ENCODE peak calls at places on chromosome 6, in five cellular contexts. L is GM10248, N is stomach, W is fibroblast of the aortic adventitia, V is PC-9. E is an unnamed sample.

GRCh38 chr6:150334790-150335783 is 33.7 kb upstream of the IYD start:
- DNase-seq in N (no peak), L (peak; percentile 47), V (peak; percentile 20), W (peak; percentile 89), E (peak; percentile 46)

GRCh38 chr6:34970962-34971361 is 81.9 kb downstream of the ANKS1A start:
- DNase-seq in L (no peak), W (peak; percentile 69), V (no peak), N (no peak), E (no peak)

GRCh38 chr6:105994522-105995402 is 91.4 kb upstream of the PRDM1 start:
- DNase-seq in W (peak; percentile 69), N (peak; percentile 57), V (no peak), L (peak; percentile 35), E (peak; percentile 34)

GRCh38 chr6:134667106-134667505 is 282.8 kb downstream of the ALDH8A1 start:
- DNase-seq in L (no peak), V (no peak), W (no peak), N (no peak), E (no peak)

GRCh38 chr6:131642565-131643261 is 5.6 kb downstream of the ENPP3 start:
- DNase-seq in W (no peak), N (no peak), L (no peak), V (no peak), E (no peak)

GRCh38 chr6:79941489-79942151 is 5.7 kb downstream of the ELOVL4 start:
- DNase-seq in L (no peak), V (no peak), W (no peak), N (no peak), E (no peak)

GRCh38 chr6:125066140-125066539 is 87.4 kb upstream of the TPD52L1 start:
- DNase-seq in L (no peak), N (no peak), W (no peak), V (no peak), E (no peak)

GRCh38 chr6:125586074-125586473 is 163.4 kb upstream of the HEY2 start:
- DNase-seq in W (peak; percentile 60), V (no peak), L (no peak), N (no peak), E (no peak)

GRCh38 chr6:12116978-12117377 is 104.9 kb downstream of the HIVEP1 start:
- DNase-seq in V (no peak), N (no peak), W (no peak), L (no peak), E (no peak)

GRCh38 chr6:90428514-90428913 is 131.9 kb upstream of the BACH2 start:
- DNase-seq in N (no peak), W (no peak), L (no peak), V (no peak), E (no peak)

GRCh38 chr6:18352001-18352400 is 35.1 kb upstream of the RNF144B start:
- DNase-seq in L (no peak), W (no peak), V (no peak), N (no peak), E (no peak)

GRCh38 chr6:13378669-13379590 is 50.6 kb upstream of the TBC1D7 start:
- DNase-seq in V (no peak), W (no peak), L (no peak), N (peak; percentile 69), E (no peak)

GRCh38 chr6:17867880-17868279 is 119.6 kb downstream of the KIF13A start:
- DNase-seq in V (peak; percentile 24), W (peak; percentile 90), N (no peak), L (no peak), E (no peak)

GRCh38 chr6:42451146-42451594 is 556 bp downstream of the TRERF1 start:
- DNase-seq in L (peak; percentile 46), W (peak; percentile 55), N (no peak), V (no peak), E (no peak)

GRCh38 chr6:90219168-90219985 is 77.3 kb downstream of the BACH2 start:
- DNase-seq in W (peak; percentile 96), V (no peak), N (no peak), L (no peak), E (no peak)

GRCh38 chr6:91633374-91634184 is 1046.7 kb upstream of the MAP3K7 start:
- DNase-seq in V (no peak), W (no peak), N (no peak), L (no peak), E (no peak)

GRCh38 chr6:89433637-89434499 is 916 bp downstream of the ANKRD6 start:
- DNase-seq in N (peak; percentile 29), W (no peak), L (peak; percentile 47), V (no peak), E (peak; percentile 30)

GRCh38 chr6:38805682-38806081 is 90.6 kb downstream of the DNAH8 start:
- DNase-seq in N (no peak), V (no peak), W (no peak), L (no peak), E (no peak)

GRCh38 chr6:47700051-47700450 is 1.7 kb downstream of the ADGRF4 start:
- DNase-seq in V (peak; percentile 72), W (peak; percentile 52), N (no peak), L (no peak), E (peak; percentile 28)
- TF ChIP-seq CTCF in V (no peak), W (no peak), N (no peak), L (no peak), E (no peak)

DNA sequence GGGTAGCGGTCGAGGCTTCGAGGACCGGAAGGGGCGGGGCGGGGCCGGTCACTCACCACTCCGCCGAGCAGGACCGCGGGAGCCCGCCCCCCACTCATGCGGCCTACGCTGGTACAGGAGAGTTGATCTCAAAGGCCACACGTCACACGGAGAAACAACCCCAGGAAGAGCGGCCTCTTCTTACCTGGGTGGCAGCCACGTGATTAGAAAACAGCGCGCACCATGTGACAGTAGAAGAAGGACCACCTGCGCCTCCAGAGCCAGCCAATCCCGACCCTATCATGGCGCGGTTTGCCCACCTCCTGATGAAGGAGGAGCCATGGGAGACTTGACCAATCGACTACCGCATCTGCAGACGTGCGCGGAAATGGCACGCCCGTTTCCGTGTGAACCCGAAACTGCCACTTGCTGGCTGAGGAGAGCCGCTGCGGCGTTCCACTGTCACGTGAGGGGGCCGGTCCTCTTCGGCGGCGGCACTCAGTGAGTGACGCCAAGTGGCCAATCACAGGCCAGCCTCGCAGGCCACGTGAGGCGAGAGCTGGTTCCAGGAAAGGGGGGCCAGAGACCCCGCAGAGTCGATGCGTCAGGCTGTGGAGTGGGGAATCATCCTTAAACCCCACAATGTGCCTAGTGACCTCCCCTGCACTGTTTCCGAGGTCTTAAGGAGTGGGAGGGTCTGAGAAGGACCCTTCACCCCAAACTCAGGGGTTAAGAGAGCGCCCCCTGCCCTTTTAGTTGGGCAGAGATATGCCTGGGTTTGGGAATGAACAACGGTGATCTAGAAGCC is at the start of gene CUTA:
- DNase-seq in N (peak; percentile 99), V (peak; percentile 98), L (peak; percentile 93), W (peak; percentile 100), E (peak; percentile 100)
- TF ChIP-seq CTCF in N (no peak), V (peak; percentile 48), L (peak; percentile 26), W (no peak), E (peak; percentile 67)

GRCh38 chr6:108944058-108944457 is 95.8 kb downstream of the ARMC2 start:
- DNase-seq in L (no peak), W (peak; percentile 33), V (no peak), N (no peak), E (no peak)
- TF ChIP-seq CTCF in L (no peak), W (no peak), V (no peak), N (no peak), E (no peak)

GRCh38 chr6:107144014-107144413 is 28.7 kb upstream of the BEND3 start:
- DNase-seq in L (no peak), V (no peak), N (no peak), W (no peak), E (no peak)
- TF ChIP-seq CTCF in L (no peak), V (no peak), N (no peak), W (no peak), E (no peak)

DNA sequence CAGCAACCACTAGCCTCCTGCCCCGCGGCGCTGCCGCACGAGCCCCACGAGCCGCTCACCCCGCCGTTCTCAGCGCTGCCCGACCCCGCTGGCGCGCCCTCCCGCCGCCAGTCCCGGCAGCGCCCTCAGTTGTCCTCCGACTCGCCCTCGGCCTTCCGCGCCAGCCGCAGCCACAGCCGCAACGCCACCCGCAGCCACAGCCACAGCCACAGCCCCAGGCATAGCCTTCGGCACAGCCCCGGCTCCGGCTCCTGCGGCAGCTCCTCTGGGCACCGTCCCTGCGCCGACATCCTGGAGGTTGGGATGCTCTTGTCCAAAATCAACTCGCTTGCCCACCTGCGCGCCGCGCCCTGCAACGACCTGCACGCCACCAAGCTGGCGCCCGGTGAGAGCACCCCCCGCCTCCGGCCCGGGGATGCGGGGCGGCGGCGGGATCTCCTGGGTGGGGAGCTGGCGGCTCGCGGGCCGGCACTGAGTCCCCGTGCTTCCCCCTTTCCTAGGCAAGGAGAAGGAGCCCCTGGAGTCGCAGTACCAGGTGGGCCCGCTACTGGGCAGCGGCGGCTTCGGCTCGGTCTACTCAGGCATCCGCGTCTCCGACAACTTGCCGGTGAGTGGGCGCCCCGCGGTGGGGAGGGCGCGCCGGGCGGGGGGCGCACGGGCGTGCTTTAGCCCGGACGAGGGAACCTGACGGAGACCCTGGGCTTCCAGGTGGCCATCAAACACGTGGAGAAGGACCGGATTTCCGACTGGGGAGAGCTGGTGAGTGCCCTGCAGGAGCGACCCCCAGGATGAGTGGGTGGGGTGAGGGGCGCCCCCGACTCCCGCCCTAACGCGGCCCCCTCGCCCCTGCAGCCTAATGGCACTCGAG is 555 bp downstream of the PIM1 start:
- DNase-seq in W (no peak), L (peak; percentile 29), V (peak; percentile 25), N (peak; percentile 50), E (peak; percentile 74)
- TF ChIP-seq CTCF in W (peak; percentile 36), L (peak; percentile 18), V (no peak), N (no peak), E (no peak)

GRCh38 chr6:128882991-128883571 is at the start of gene LAMA2:
- DNase-seq in W (peak; percentile 78), L (no peak), N (peak; percentile 72), V (peak; percentile 7), E (no peak)
- TF ChIP-seq CTCF in W (peak; percentile 22), L (no peak), N (no peak), V (no peak), E (no peak)

GRCh38 chr6:6701864-6702263 is 113.3 kb downstream of the LY86 start:
- DNase-seq in V (peak; percentile 68), L (no peak), N (no peak), W (no peak), E (no peak)
- TF ChIP-seq CTCF in V (no peak), L (no peak), N (no peak), W (no peak), E (no peak)

DNA sequence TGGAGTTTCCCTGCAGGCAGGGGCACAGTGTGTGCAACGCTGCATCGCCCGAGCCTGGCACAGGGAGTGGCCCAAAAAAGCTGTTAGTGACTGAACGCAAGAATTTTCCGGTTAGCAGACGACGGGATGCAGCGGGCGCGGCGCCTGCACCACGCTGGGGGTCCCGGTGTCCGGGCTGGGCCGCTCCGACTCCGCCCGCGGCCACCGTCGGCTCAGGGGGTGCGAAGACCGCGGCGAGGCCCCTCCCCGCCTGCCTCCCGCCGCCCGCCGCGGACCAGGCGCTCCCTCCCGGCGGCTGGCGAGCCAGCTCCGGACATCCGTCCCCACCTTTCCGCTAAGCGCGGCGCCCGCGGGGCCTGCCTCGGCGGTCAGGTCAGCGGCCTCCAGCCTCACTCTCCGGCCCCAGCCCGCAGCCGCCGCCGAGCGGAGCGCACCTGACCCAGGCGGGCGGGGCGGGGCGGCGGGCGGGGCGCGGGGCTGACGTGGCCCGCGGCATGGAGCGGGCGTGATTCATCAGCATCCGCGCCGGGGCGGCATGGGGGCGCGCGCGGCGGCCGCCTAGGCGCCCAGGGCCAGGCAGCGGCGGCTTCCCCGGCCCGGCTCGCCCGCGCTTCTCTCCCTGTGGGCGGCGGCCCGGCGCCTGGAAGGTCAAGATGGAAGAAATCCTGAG is at the start of gene ARFGEF3:
- DNase-seq in N (peak; percentile 82), W (no peak), L (peak; percentile 60), V (peak; percentile 66), E (peak; percentile 69)
- TF ChIP-seq CTCF in N (no peak), W (no peak), L (no peak), V (no peak), E (no peak)